ENCODE peak calls at places on chromosomes 4 and X, in four cellular contexts. K is SK-N-SH, G is H1, I is GM12878. U is an unnamed sample.

GRCh38 chrX:150226223-150226965 is 136.7 kb upstream of the MAMLD1 start:
- DNase-seq in K (no peak), G (no peak), I (no peak), U (no peak)

GRCh38 chrX:5876984-5877655 is 351.5 kb downstream of the NLGN4X start:
- DNase-seq in K (peak; percentile 21), G (no peak), I (no peak), U (peak; percentile 0)

GRCh38 chrX:129686422-129686948 is 31.7 kb upstream of the APLN start:
- DNase-seq in K (no peak), G (no peak), I (no peak), U (no peak)

GRCh38 chr4:74016068-74016467 is 17.6 kb upstream of the CXCL5 start:
- DNase-seq in K (no peak), G (no peak), I (no peak), U (no peak)

GRCh38 chr4:70399319-70399718 is 1.6 kb downstream of the OPRPN start:
- DNase-seq in K (no peak), G (no peak), I (no peak), U (no peak)

GRCh38 chr4:145179201-145179860 is 1.1 kb downstream of the OTUD4 start:
- DNase-seq in K (peak; percentile 77), G (no peak), I (peak; percentile 65), U (peak; percentile 21)

GRCh38 chr4:87118826-87119225 is 101.6 kb downstream of the KLHL8 start:
- DNase-seq in K (peak; percentile 31), G (no peak), I (no peak), U (no peak)

GRCh38 chr4:153038493-153039311 is 102.6 kb downstream of the FHDC1 start:
- DNase-seq in K (no peak), G (no peak), I (no peak), U (peak; percentile 87)

GRCh38 chr4:121656269-121656641 is 40.5 kb downstream of the ANXA5 start:
- DNase-seq in K (peak; percentile 33), G (no peak), I (peak; percentile 7), U (peak; percentile 50)

GRCh38 chrX:154115071-154115470 is 17.6 kb upstream of the MECP2 start:
- DNase-seq in K (no peak), G (no peak), I (no peak), U (no peak)

GRCh38 chr4:15117270-15117946 is 115.1 kb downstream of the CPEB2 start:
- DNase-seq in K (no peak), G (no peak), I (no peak), U (no peak)

GRCh38 chr4:78659264-78659663 is 107.7 kb downstream of the ANXA3 start:
- DNase-seq in K (no peak), G (no peak), I (no peak), U (no peak)

GRCh38 chr4:70768301-70768948 is 46.7 kb downstream of the RUFY3 start:
- DNase-seq in K (no peak), G (no peak), I (no peak), U (no peak)

GRCh38 chrX:9873952-9874351 is 87.7 kb downstream of the SHROOM2 start:
- DNase-seq in K (peak; percentile 37), G (no peak), I (no peak), U (peak; percentile 24)

GRCh38 chr4:182879913-182880312 is 37.3 kb downstream of the DCTD start:
- DNase-seq in K (no peak), G (no peak), I (no peak), U (no peak)
- TF ChIP-seq TCF12 in K (no peak), G (no peak), I (no peak), U (no peak)

GRCh38 chr4:37644962-37645361 is 41.2 kb downstream of the RELL1 start:
- DNase-seq in K (no peak), G (no peak), I (no peak), U (no peak)

GRCh38 chr4:37645736-37646135 is 40.4 kb downstream of the RELL1 start:
- DNase-seq in K (no peak), G (no peak), I (no peak), U (no peak)

GRCh38 chr4:37646237-37646636 is 39.9 kb downstream of the RELL1 start:
- DNase-seq in K (no peak), G (no peak), I (no peak), U (no peak)

GRCh38 chr4:37651781-37652377 is 34.3 kb downstream of the RELL1 start:
- DNase-seq in K (no peak), G (no peak), I (no peak), U (peak; percentile 9)

GRCh38 chr4:37648084-37648817 is 37.9 kb downstream of the RELL1 start:
- DNase-seq in K (no peak), G (peak; percentile 31), I (no peak), U (peak; percentile 92)
- TF ChIP-seq TCF12 in K (peak; percentile 84), G (no peak), I (no peak), U (no peak)

GRCh38 chr4:163932504-163932903 is 438.0 kb downstream of the TMA16 start:
- DNase-seq in K (no peak), G (no peak), I (no peak), U (no peak)
- TF ChIP-seq TCF12 in K (no peak), G (no peak), I (no peak), U (no peak)

DNA sequence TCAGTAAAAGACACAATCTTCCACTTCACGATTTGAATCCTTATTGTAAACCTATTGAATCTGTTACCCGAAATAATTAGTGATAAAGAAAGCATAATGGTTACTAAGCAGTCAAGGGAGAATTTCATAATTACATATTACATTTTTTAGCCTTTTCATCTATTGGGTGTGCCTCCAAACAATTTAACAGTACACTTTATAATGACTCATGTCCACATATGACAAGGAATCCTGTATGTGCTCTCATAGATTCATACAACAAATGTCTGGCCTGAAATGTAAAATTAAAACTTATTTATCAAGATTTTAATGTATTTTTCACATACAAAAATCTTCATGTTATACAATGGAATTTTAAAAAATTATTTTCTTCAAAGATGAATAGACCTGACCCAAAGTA is 39.4 kb downstream of the PPP3CA start:
- DNase-seq in K (no peak), G (no peak), I (no peak), U (no peak)
- TF ChIP-seq TCF12 in K (no peak), G (no peak), I (no peak), U (no peak)

DNA sequence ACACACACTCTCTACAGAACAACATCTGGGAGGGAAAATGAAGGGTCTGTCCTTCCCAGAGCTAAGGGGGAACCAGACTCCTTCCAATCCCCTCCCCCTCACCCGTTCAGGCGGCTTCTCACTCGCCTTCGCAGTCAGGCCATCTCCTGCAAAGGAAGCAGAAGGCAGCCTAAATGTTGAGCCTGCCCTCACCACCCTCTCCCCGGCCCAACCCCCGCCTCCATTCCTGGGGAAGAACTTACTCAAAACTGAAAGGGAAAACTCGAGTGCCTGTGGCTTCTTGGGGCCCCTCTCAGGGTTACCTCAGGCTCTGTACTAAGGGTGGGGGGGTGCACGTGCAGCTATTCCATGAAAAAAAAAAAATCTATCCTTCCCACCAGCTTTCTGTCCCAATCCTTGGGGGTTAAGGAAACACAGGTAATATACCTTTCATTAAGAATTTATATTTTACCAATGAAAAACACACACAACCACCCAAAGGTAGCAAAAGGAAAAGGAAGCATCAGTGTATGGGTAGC is 2.4 kb downstream of the ZMYM3 start:
- DNase-seq in K (no peak), G (no peak), I (no peak), U (no peak)
- TF ChIP-seq TCF12 in K (no peak), G (no peak), I (no peak), U (no peak)

GRCh38 chr4:190016369-190017289 is 10.4 kb downstream of the FRG2 start:
- DNase-seq in K (peak; percentile 22), G (no peak), I (no peak), U (no peak)

GRCh38 chr4:190018201-190018920 is 8.7 kb downstream of the FRG2 start:
- DNase-seq in K (no peak), G (no peak), I (no peak), U (no peak)

GRCh38 chr4:190019023-190019858 is 7.8 kb downstream of the FRG2 start:
- DNase-seq in K (peak; percentile 44), G (no peak), I (no peak), U (no peak)

GRCh38 chr4:190017357-190018200 is 9.5 kb downstream of the FRG2 start:
- DNase-seq in K (peak; percentile 52), G (no peak), I (no peak), U (no peak)

GRCh38 chr4:190020790-190021717 is 6.0 kb downstream of the FRG2 start:
- DNase-seq in K (peak; percentile 82), G (no peak), I (no peak), U (peak; percentile 24)
- TF ChIP-seq TCF12 in K (no peak), G (no peak), I (no peak), U (no peak)